ENCODE peak calls at places on chromosomes 12 and 14, in six cellular contexts. P is uterus, U is NCI-H1105 treated with DMSO at 0.1 percent for 48 hours, J is WTC11, B is WERI-Rb-1, V is 8988T. X is an unnamed sample.

GRCh38 chr12:12461281-12461922 is 101.3 kb downstream of the DUSP16 start:
- DNase-seq in J (no peak), V (no peak), U (no peak), B (no peak), P (no peak), X (no peak)

GRCh38 chr14:67447033-67447381 is 35.0 kb upstream of the PLEK2 start:
- DNase-seq in B (no peak), U (no peak), V (no peak), J (no peak), P (no peak), X (no peak)

GRCh38 chr14:105878554-105878953 is 352.2 kb downstream of the TMEM121 start:
- DNase-seq in V (peak), P (peak), B (no peak), J (no peak), U (no peak), X (no peak)

GRCh38 chr14:105528197-105528858 is 1.9 kb downstream of the TMEM121 start:
- DNase-seq in V (peak), U (peak), P (peak), J (peak), B (peak), X (peak)

GRCh38 chr12:75975692-75976091 is 55.9 kb downstream of the PHLDA1 start:
- DNase-seq in V (no peak), U (peak), J (no peak), B (no peak), P (no peak), X (no peak)

GRCh38 chr12:121958521-121959240 is 40.3 kb downstream of the CFAP251 start:
- DNase-seq in V (no peak), U (peak), B (no peak), J (no peak), P (no peak), X (no peak)

GRCh38 chr12:3152892-3153291 is 75.7 kb downstream of the TSPAN9 start:
- DNase-seq in J (no peak), U (no peak), B (no peak), P (no peak), V (no peak), X (no peak)

GRCh38 chr14:21894003-21894897 is 220.6 kb upstream of the OR4E1 start:
- DNase-seq in P (no peak), J (peak), B (no peak), U (no peak), V (no peak), X (no peak)

GRCh38 chr14:21924479-21924878 is 250.9 kb upstream of the OR4E1 start:
- DNase-seq in V (no peak), U (no peak), B (no peak), P (no peak), J (peak), X (no peak)

X was measured in ovary.